ENCODE peak calls at places on chromosomes 5 and 9, in six cellular contexts. V is CD8-positive, alpha-beta T cell; C is uterus; X is AG04450; Y is HL-60; H is spleen. R is an unnamed sample.

GRCh38 chr9:102106446-102106845 is 368.0 kb upstream of the GRIN3A start:
- DNase-seq in Y (no peak), C (no peak), H (no peak), X (no peak), V (no peak), R (no peak)

GRCh38 chr5:114989512-114989911 is 180.2 kb downstream of the TRIM36 start:
- DNase-seq in Y (no peak), X (no peak), V (no peak), C (no peak), H (no peak), R (no peak)

GRCh38 chr5:177005619-177006264 is 837 bp downstream of the UIMC1 start:
- DNase-seq in X (no peak), H (peak; percentile 94), C (peak; percentile 57), V (peak; percentile 62), Y (peak; percentile 52), R (peak; percentile 75)

GRCh38 chr5:32887390-32887789 is 176.3 kb downstream of the NPR3 start:
- DNase-seq in Y (no peak), V (no peak), C (no peak), X (no peak), H (no peak), R (no peak)

GRCh38 chr5:58925627-58926545 is 343.0 kb downstream of the RAB3C start:
- DNase-seq in X (no peak), H (no peak), V (no peak), Y (no peak), C (no peak), R (no peak)

GRCh38 chr5:9473624-9474023 is 72.3 kb downstream of the SEMA5A start:
- DNase-seq in C (no peak), H (no peak), Y (no peak), X (no peak), V (no peak), R (no peak)

GRCh38 chr9:124392855-124393460 is 22.3 kb downstream of the PSMB7 start:
- DNase-seq in X (peak; percentile 65), V (no peak), Y (no peak), C (no peak), H (no peak), R (peak; percentile 93)

GRCh38 chr5:33379757-33380156 is 61.0 kb upstream of the TARS1 start:
- DNase-seq in C (no peak), H (no peak), X (no peak), Y (peak; percentile 28), V (no peak), R (peak; percentile 73)

GRCh38 chr9:133884907-133885744 is 107.0 kb downstream of the VAV2 start:
- DNase-seq in H (no peak), C (no peak), Y (no peak), X (no peak), V (no peak), R (no peak)

GRCh38 chr9:97504381-97505216 is 3.1 kb downstream of the TMOD1 start:
- DNase-seq in V (no peak), Y (no peak), H (no peak), C (peak; percentile 46), X (no peak), R (no peak)

GRCh38 chr5:123429993-123430392 is 6.8 kb upstream of the CEP120 start:
- DNase-seq in C (no peak), V (no peak), X (peak; percentile 73), Y (peak; percentile 70), H (no peak), R (peak; percentile 94)

DNA sequence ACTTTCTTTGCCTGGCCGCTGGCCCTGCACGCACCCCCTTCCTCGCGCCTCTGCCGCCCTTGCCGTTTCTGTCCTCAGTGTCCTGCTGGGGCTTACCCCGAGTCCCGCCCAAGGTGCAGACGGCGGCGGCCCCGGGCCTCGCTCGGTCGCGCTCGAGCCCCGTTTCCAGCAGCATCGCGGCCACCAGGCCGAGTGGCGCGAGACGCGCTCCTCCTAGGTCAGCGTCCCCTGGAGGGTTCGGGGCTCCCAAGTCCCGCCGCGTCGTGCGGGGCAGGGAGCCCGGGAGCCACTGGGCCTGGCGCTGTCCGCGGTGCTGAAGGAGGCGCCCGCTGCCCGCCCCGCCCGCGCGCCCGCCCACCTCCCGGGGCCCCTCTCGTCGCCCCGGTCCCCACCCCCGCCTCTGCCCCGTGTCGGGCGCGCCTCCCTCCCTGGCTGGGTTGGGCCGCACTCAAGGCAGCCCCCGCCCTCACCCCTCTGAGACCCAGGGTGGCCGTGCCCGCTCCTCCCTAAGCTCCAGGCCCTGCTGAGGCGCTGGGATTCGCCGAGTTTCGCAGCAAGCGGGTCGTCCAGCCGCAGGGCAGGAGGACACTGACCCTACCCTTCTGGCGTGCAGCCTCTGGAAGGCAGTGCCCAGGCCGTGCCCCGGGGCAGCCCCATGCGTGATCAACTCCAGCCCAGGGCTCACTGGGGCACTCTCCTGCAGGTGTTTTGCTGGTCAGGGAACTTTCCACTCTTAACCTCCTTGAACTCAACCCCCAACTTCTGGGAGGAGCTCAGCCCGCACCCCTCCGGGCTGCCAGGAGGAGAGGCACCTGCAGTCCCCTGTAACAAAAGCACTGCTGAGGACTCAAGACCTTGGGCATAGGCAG is at the start of gene LHX3:
- DNase-seq in Y (no peak), H (no peak), V (peak; percentile 33), X (no peak), C (no peak), R (peak; percentile 18)
- H3K4me3 ChIP-seq in Y (no peak within 1 kb of the TSS), H (no peak within 1 kb of the TSS), V (no peak within 1 kb of the TSS), X (no peak within 1 kb of the TSS), C (no peak within 1 kb of the TSS), R (no peak within 1 kb of the TSS)

GRCh38 chr5:119072496-119072895 is 1.6 kb downstream of the DMXL1 start:
- DNase-seq in V (no peak), X (no peak), C (no peak), Y (no peak), H (no peak), R (no peak)

GRCh38 chr5:119074419-119074818 is 3.5 kb downstream of the DMXL1 start:
- DNase-seq in Y (no peak), V (no peak), H (no peak), X (no peak), C (no peak), R (no peak)

GRCh38 chr5:119070828-119071572 is at the start of gene DMXL1:
- DNase-seq in Y (peak; percentile 89), X (peak; percentile 99), C (peak; percentile 99), V (peak; percentile 99), H (peak; percentile 100), R (peak; percentile 100)

GRCh38 chr5:119070578-119070827 is 384 bp upstream of the DMXL1 start:
- DNase-seq in H (peak; percentile 94), V (no peak), Y (no peak), X (no peak), C (no peak), R (no peak)

GRCh38 chr5:119071573-119071874 is 637 bp downstream of the DMXL1 start:
- DNase-seq in V (no peak), H (no peak), X (no peak), C (no peak), Y (no peak), R (peak; percentile 28)
- TF ChIP-seq CTCF in V (no peak), H (no peak), X (no peak), C (no peak), Y (no peak), R (no peak)

GRCh38 chr5:138874241-138874640 is 894 bp downstream of the LRRTM2 start:
- DNase-seq in Y (no peak), C (no peak), H (no peak), X (no peak), V (no peak), R (no peak)
- H3K4me3 ChIP-seq in Y (no peak overlapping the region), C (no peak overlapping the region), H (no peak overlapping the region), X (peak overlapping the region; percentile 58), V (no peak overlapping the region), R (no peak overlapping the region)

DNA sequence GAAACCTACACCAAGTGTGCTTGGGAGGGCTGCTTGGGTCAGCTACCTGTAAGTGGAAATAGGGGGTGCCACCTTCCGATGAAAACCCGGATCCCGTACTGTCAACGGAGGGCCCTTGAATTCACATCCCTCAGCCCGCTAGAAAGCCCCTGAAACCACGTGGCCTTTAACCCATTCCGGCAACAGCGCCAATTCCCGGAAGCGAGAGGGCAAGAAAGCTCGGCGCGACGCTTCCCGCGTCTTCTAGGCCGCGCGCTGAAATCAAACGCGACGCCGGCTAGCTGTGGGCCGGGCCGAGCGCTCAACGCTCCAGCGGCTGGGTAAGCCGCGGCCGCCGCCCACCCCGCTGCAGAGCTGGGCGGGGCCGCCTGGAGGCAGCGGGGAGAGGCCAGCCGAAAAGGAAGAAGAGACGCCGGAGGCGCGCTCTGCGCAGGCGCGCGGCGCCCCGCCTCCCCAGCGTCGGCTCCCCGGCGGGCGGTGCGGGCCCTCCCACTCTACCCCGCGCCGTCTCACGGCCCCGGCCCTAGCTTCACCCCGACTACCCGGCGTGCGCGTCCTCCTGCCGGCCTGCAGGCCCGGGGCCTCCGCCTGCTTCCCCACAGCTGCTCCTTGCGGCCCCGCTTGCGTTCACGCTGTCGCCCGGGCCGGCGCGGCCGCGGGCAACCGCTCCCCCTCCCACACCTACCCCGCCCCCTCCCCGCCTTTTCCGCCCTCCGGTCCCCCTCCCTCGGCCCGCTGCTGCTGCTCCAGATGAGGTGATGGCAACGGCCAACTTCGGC is at the start of gene KIF2A:
- DNase-seq in H (peak; percentile 98), X (peak; percentile 73), Y (peak; percentile 41), V (peak; percentile 91), C (peak; percentile 84), R (peak; percentile 95)
- TF ChIP-seq CTCF in H (peak; percentile 67), X (peak; percentile 9), Y (no peak), V (no peak), C (no peak), R (no peak)

DNA sequence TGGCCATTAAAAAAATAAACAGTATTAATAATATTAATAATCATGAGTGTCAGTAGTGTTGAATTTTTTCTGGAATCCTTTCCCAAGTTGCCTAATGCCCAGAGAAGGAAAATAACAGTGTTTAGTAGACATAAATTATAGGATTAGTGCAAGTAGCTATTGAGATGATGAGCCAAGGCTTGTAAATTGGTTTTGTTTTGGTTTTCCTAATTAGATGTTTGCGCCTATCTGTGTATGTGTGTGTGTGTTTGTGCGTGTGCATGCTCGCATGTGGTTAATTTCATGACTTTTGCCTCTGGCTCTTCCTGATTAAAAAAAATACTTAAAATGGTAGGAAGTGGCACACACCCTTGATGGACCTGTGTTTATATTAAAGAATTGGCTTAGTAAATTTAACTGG is 55.4 kb downstream of the FXN start:
- DNase-seq in Y (no peak), X (no peak), H (no peak), C (no peak), V (no peak), R (no peak)
- H3K4me3 ChIP-seq in Y (no peak overlapping the region), X (no peak overlapping the region), H (no peak overlapping the region), C (no peak overlapping the region), V (no peak overlapping the region), R (no peak overlapping the region)

GRCh38 chr5:168015506-168015905 is 275.9 kb upstream of the WWC1 start:
- DNase-seq in Y (no peak), X (no peak), V (no peak), C (no peak), H (no peak), R (peak; percentile 11)

GRCh38 chr5:168023190-168023589 is 268.3 kb upstream of the WWC1 start:
- DNase-seq in C (no peak), Y (no peak), V (no peak), X (no peak), H (no peak), R (peak; percentile 4)

GRCh38 chr5:168022761-168023160 is 268.7 kb upstream of the WWC1 start:
- DNase-seq in H (no peak), Y (no peak), C (no peak), V (no peak), X (no peak), R (no peak)

GRCh38 chr5:168017313-168017712 is 274.1 kb upstream of the WWC1 start:
- DNase-seq in Y (no peak), C (no peak), H (no peak), X (no peak), V (no peak), R (no peak)

GRCh38 chr5:168020522-168021294 is 270.7 kb upstream of the WWC1 start:
- DNase-seq in H (no peak), V (no peak), X (no peak), Y (no peak), C (no peak), R (peak; percentile 36)
- TF ChIP-seq CTCF in H (no peak), V (no peak), X (peak; percentile 37), Y (no peak), C (no peak), R (peak; percentile 42)